ENCODE peak calls at places on chromosome 3, in four cellular contexts. S is left cardiac atrium; U is activated CD8-positive, alpha-beta memory T cell treated with anti-CD3 and anti-CD28 coated beads for 4 hours; C is T-helper 2 cell. L is an unnamed sample.
A peak's percentile ranks its signal among the peaks of the same experiment; 100 is the strongest.

GRCh38 chr3:122415104-122415744 is 638 bp downstream of the WDR5B start:
- DNase-seq in U (no peak), S (peak; percentile 28), C (peak; percentile 37), L (peak; percentile 37)

GRCh38 chr3:172203522-172204258 is 164.3 kb downstream of the FNDC3B start:
- DNase-seq in U (no peak), S (no peak), C (no peak), L (no peak)

GRCh38 chr3:110995461-110996226 is 76.0 kb upstream of the NECTIN3 start:
- DNase-seq in U (no peak), S (no peak), C (no peak), L (no peak)

GRCh38 chr3:107846282-107846852 is 244.5 kb downstream of the CD47 start:
- DNase-seq in S (peak; percentile 65), U (no peak), C (no peak), L (peak; percentile 18)

GRCh38 chr3:165642761-165643432 is 194.3 kb downstream of the BCHE start:
- DNase-seq in C (no peak), U (no peak), S (peak; percentile 25), L (peak; percentile 96)

GRCh38 chr3:9141903-9142302 is 107.5 kb downstream of the SRGAP3 start:
- DNase-seq in S (no peak), C (no peak), U (no peak), L (no peak)

GRCh38 chr3:174208161-174208560 is 651.0 kb upstream of the NAALADL2 start:
- DNase-seq in U (no peak), S (no peak), C (no peak), L (no peak)

GRCh38 chr3:56971816-56972215 is 88.6 kb upstream of the SPATA12 start:
- DNase-seq in U (no peak), C (no peak), S (no peak), L (no peak)

GRCh38 chr3:9659849-9660248 is 10.5 kb downstream of the MTMR14 start:
- DNase-seq in C (no peak), U (no peak), S (no peak), L (no peak)

GRCh38 chr3:72232777-72233176 is 447.8 kb upstream of the PROK2 start:
- DNase-seq in U (no peak), S (no peak), C (no peak), L (no peak)

GRCh38 chr3:46503194-46503924 is 5.6 kb downstream of the RTP3 start:
- DNase-seq in C (no peak), S (no peak), U (no peak), L (no peak)

GRCh38 chr3:127399154-127399553 is 111.3 kb upstream of the PRR20G start:
- DNase-seq in U (no peak), C (no peak), S (no peak), L (no peak)

GRCh38 chr3:24830230-24831152 is 335.8 kb upstream of the THRB start:
- DNase-seq in C (no peak), S (peak; percentile 26), U (no peak), L (no peak)

GRCh38 chr3:4584537-4585249 is 91.5 kb downstream of the ITPR1 start:
- DNase-seq in C (no peak), S (peak; percentile 44), U (no peak), L (peak; percentile 35)

GRCh38 chr3:55180936-55181535 is 253.2 kb upstream of the LRTM1 start:
- DNase-seq in U (no peak), S (peak; percentile 29), C (no peak), L (no peak)

GRCh38 chr3:27511724-27512422 is 27.7 kb upstream of the SLC4A7 start:
- DNase-seq in U (no peak), C (no peak), S (no peak), L (no peak)

GRCh38 chr3:4440951-4441350 is 26.1 kb downstream of the SUMF1 start:
- DNase-seq in S (no peak), C (no peak), U (no peak), L (no peak)

GRCh38 chr3:148911173-148911572 is 46.1 kb downstream of the CPA3 start:
- DNase-seq in S (no peak), U (no peak), C (no peak), L (no peak)

GRCh38 chr3:8416965-8417364 is 84.7 kb upstream of the LMCD1 start:
- DNase-seq in C (no peak), U (no peak), S (peak; percentile 30), L (peak; percentile 10)

GRCh38 chr3:190605385-190605784 is 91.5 kb downstream of the IL1RAP start:
- DNase-seq in U (no peak), C (no peak), S (no peak), L (no peak)

L was measured in H4.